ENCODE peak calls at places on chromosomes 12 and 14, in ten cellular contexts. Y is PC-9, E is SK-N-SH, M is fibroblast of lung, L is endothelial cell of umbilical vein, H is H9, S is HCT116, C is hepatocyte, P is GM23338, V is neuronal stem cell. I is an unnamed sample. For H3K4me1, the result is how much of the 10 kb centered on the place peaks cover.

GRCh38 chr14:71247106-71247505 is 339.8 kb downstream of the PCNX1 start:
- DNase-seq in Y (no peak), E (no peak), M (no peak), L (no peak), H (no peak), S (no peak), C (no peak), P (no peak), V (no peak), I (no peak)

GRCh38 chr14:72822946-72823611 is 70.8 kb downstream of the DPF3 start:
- DNase-seq in Y (no peak), E (peak), M (no peak), L (no peak), H (no peak), S (no peak), C (no peak), P (no peak), V (no peak), I (no peak)

GRCh38 chr14:93898731-93899130 is 28.4 kb upstream of the FAM181A start:
- DNase-seq in Y (no peak), E (no peak), M (no peak), L (no peak), H (no peak), S (no peak), C (no peak), P (no peak), V (no peak), I (no peak)

GRCh38 chr12:132593938-132594358 is 16.4 kb downstream of the LRCOL1 start:
- DNase-seq in Y (peak), E (peak), M (peak), L (peak), H (peak), S (peak), C (peak), P (peak), V (peak), I (peak)

GRCh38 chr12:89874146-89874545 is 165.5 kb upstream of the ATP2B1 start:
- DNase-seq in Y (no peak), E (no peak), M (peak), L (no peak), H (no peak), S (no peak), C (no peak), P (no peak), V (no peak), I (no peak)

GRCh38 chr12:11729439-11730150 is 80.1 kb downstream of the ETV6 start:
- DNase-seq in Y (peak), E (no peak), M (no peak), L (no peak), H (no peak), S (no peak), C (no peak), P (no peak), V (no peak), I (no peak)

GRCh38 chr12:113261847-113262470 is 40.7 kb downstream of the TPCN1 start:
- DNase-seq in Y (no peak), E (no peak), M (peak), L (no peak), H (no peak), S (no peak), C (no peak), P (no peak), V (no peak), I (peak)

GRCh38 chr14:78455896-78456435 is 285.8 kb downstream of the NRXN3 start:
- DNase-seq in Y (no peak), E (no peak), M (no peak), L (no peak), H (no peak), S (no peak), C (no peak), P (no peak), V (no peak), I (no peak)

GRCh38 chr14:56648508-56649301 is 69.1 kb downstream of the TMEM260 start:
- DNase-seq in Y (no peak), E (no peak), M (no peak), L (no peak), H (no peak), S (no peak), C (no peak), P (no peak), V (peak), I (no peak)

GRCh38 chr12:26226119-26226518 is 30.7 kb downstream of the SSPN start:
- DNase-seq in Y (no peak), E (no peak), M (no peak), L (no peak), H (no peak), S (no peak), C (no peak), P (no peak), V (peak), I (no peak)

GRCh38 chr12:105317453-105317852 is 13.0 kb upstream of the C12orf75 start:
- DNase-seq in Y (no peak), E (no peak), M (peak), L (no peak), H (no peak), S (no peak), C (peak), P (no peak), V (no peak), I (no peak)

GRCh38 chr12:8609061-8609570 is 3.5 kb downstream of the AICDA start:
- DNase-seq in Y (no peak), E (peak), M (peak), L (peak), H (peak), S (peak), C (peak), P (peak), V (peak), I (no peak)

GRCh38 chr14:39474416-39474911 is 42.2 kb upstream of the FBXO33 start:
- DNase-seq in Y (no peak), E (no peak), M (no peak), L (no peak), H (no peak), S (no peak), C (peak), P (no peak), V (no peak), I (no peak)

GRCh38 chr12:72093424-72093823 is 154.8 kb downstream of the TPH2 start:
- DNase-seq in Y (no peak), E (no peak), M (no peak), L (no peak), H (no peak), S (no peak), C (no peak), P (no peak), V (no peak), I (no peak)

GRCh38 chr12:4355843-4356327 is 23.6 kb downstream of the FGF23 start:
- DNase-seq in Y (no peak), E (peak), M (peak), L (peak), H (peak), S (peak), C (peak), P (peak), V (peak), I (peak)

GRCh38 chr14:22449612-22449930 is 139.5 kb downstream of the DAD1 start:
- DNase-seq in Y (no peak), E (no peak), M (no peak), L (peak), H (no peak), S (no peak), C (no peak), P (no peak), V (no peak), I (no peak)

GRCh38 chr14:93958567-93959238 is 17.7 kb downstream of the ASB2 start:
- DNase-seq in Y (no peak), E (no peak), M (no peak), L (no peak), H (no peak), S (no peak), C (no peak), P (no peak), V (no peak), I (no peak)

GRCh38 chr14:34488528-34488927 is 26.5 kb upstream of the SPTSSA start:
- DNase-seq in Y (no peak), E (no peak), M (no peak), L (no peak), H (no peak), S (no peak), C (no peak), P (no peak), V (no peak), I (no peak)

GRCh38 chr12:120941846-120942405 is 36.4 kb upstream of the HNF1A start:
- DNase-seq in Y (no peak), E (no peak), M (no peak), L (no peak), H (no peak), S (no peak), C (no peak), P (no peak), V (no peak), I (no peak)

GRCh38 chr12:109959411-109960093 is 36.6 kb downstream of the GIT2 start:
- DNase-seq in Y (no peak), E (no peak), M (no peak), L (no peak), H (no peak), S (no peak), C (no peak), P (no peak), V (no peak), I (no peak)
- H3K4me1 ChIP-seq in Y (under half), E (under half), M (under half), L (under half), H (under half), S (under half), C (under half), P (under half), V (under half), I (under half)

GRCh38 chr12:84124211-84124610 is 788.4 kb downstream of the SLC6A15 start:
- DNase-seq in Y (no peak), E (no peak), M (no peak), L (no peak), H (no peak), S (no peak), C (no peak), P (no peak), V (no peak), I (no peak)
- H2AFZ ChIP-seq in Y (no peak), E (no peak), M (no peak), L (no peak), H (no peak), S (peak), C (no peak), P (peak), V (no peak), I (no peak)

GRCh38 chr14:89330236-89331002 is 86.6 kb downstream of the FOXN3 start:
- DNase-seq in Y (no peak), E (no peak), M (peak), L (no peak), H (no peak), S (no peak), C (no peak), P (no peak), V (no peak), I (no peak)
- H3K27ac ChIP-seq in Y (no peak), E (no peak), M (peak), L (no peak), H (no peak), S (no peak), C (no peak), P (no peak), V (no peak), I (no peak)

GRCh38 chr12:45302621-45303020 is 86.7 kb downstream of the ANO6 start:
- DNase-seq in Y (no peak), E (no peak), M (peak), L (peak), H (no peak), S (no peak), C (no peak), P (no peak), V (no peak), I (no peak)
- H3K4me1 ChIP-seq in Y (under half), E (under half), M (under half), L (under half), H (under half), S (under half), C (under half), P (under half), V (under half), I (under half)

GRCh38 chr12:94282675-94283074 is 134.3 kb downstream of the PLXNC1 start:
- DNase-seq in Y (no peak), E (no peak), M (no peak), L (peak), H (no peak), S (no peak), C (no peak), P (no peak), V (no peak), I (no peak)
- H2AFZ ChIP-seq in Y (no peak), E (no peak), M (no peak), L (no peak), H (no peak), S (no peak), C (no peak), P (no peak), V (no peak), I (no peak)

GRCh38 chr12:49705479-49706267 is 1.5 kb downstream of the FMNL3 start:
- DNase-seq in Y (no peak), E (peak), M (peak), L (peak), H (peak), S (no peak), C (no peak), P (peak), V (no peak), I (no peak)
- H3K27ac ChIP-seq in Y (no peak), E (peak), M (peak), L (peak), H (no peak), S (no peak), C (peak), P (peak), V (no peak), I (peak)

DNA sequence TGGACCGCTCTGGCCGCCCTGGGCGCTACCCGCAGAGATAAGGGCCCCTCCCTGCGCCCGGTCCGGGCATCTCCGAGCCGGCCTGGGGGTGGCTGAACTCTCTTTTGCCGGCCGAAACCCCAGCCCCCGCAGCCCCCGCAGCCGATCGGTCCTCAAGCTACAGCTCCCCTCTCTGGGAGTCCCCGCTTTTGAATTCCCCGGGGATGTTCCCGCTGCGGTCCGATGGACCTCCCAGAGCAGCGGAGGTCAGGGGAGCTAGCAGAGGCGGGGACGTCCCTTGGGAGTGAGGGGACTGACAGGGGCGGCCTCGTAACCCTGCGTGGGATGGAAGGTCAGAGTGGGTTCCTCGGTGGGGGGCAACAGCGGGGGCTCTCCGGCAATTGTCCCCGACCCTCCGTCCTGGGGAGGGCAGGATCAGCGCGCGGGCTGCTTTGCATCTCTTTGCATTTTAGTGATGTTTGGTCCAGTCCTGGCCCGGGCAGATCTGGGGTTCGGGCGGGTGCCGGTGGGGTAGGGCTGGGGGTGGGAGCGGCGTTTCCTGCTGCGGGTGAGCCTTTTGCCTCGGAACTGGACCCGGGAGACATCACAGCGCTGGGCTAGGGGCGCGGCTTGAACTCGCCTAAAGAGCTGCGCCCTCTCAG is at the start of gene CRIP1:
- DNase-seq in Y (no peak), E (no peak), M (no peak), L (no peak), H (no peak), S (no peak), C (no peak), P (no peak), V (no peak), I (no peak)
- H3K4me1 ChIP-seq in Y (under half), E (under half), M (under half), L (under half), H (under half), S (half or more), C (under half), P (under half), V (half or more), I (under half)

GRCh38 chr12:18275974-18276373 is 14.7 kb downstream of the PIK3C2G start:
- DNase-seq in Y (peak), E (no peak), M (no peak), L (no peak), H (no peak), S (peak), C (no peak), P (no peak), V (no peak), I (no peak)
- H2AFZ ChIP-seq in Y (no peak), E (peak), M (no peak), L (no peak), H (no peak), S (peak), C (no peak), P (no peak), V (peak), I (no peak)

GRCh38 chr14:54483073-54483745 is 5.6 kb downstream of the GMFB start:
- DNase-seq in Y (no peak), E (no peak), M (no peak), L (no peak), H (no peak), S (no peak), C (no peak), P (no peak), V (no peak), I (no peak)
- H3K27ac ChIP-seq in Y (peak), E (no peak), M (no peak), L (no peak), H (no peak), S (no peak), C (no peak), P (no peak), V (no peak), I (no peak)